ENCODE peak calls at places on chromosome 1, in six cellular contexts. One of them, this sample, is unnamed.

GRCh38 chr1:247857069-247857985 is at the start of gene TRIM58:
- DNase-seq in AG08395: no peak
- DNase-seq in NCI-H1436: no peak
- DNase-seq in NCI-H446: no peak
- DNase-seq in choroid plexus epithelial cell: no peak
- DNase-seq in A172: no peak
- DNase-seq in this sample: no peak

GRCh38 chr1:150405660-150406059 is 41.7 kb downstream of the RPRD2 start:
- DNase-seq in A172: no peak
- DNase-seq in AG08395: no peak
- DNase-seq in NCI-H446: no peak
- DNase-seq in NCI-H1436: no peak
- DNase-seq in choroid plexus epithelial cell: no peak
- DNase-seq in this sample: no peak

GRCh38 chr1:97500696-97501297 is 420.0 kb downstream of the DPYD start:
- DNase-seq in AG08395: no peak
- DNase-seq in choroid plexus epithelial cell: no peak
- DNase-seq in NCI-H446: no peak
- DNase-seq in A172: no peak
- DNase-seq in NCI-H1436: no peak
- DNase-seq in this sample: no peak

GRCh38 chr1:11520531-11521233 is 41.7 kb downstream of the DISP3 start:
- DNase-seq in A172: no peak
- DNase-seq in AG08395: no peak
- DNase-seq in NCI-H1436: no peak
- DNase-seq in NCI-H446: no peak
- DNase-seq in choroid plexus epithelial cell: no peak
- DNase-seq in this sample: no peak

GRCh38 chr1:12158362-12159092 is 8.3 kb upstream of the TNFRSF1B start:
- DNase-seq in NCI-H1436: no peak
- DNase-seq in AG08395: no peak
- DNase-seq in NCI-H446: no peak
- DNase-seq in A172: no peak
- DNase-seq in choroid plexus epithelial cell: no peak
- DNase-seq in this sample: no peak

GRCh38 chr1:1782399-1783221 is 4.3 kb upstream of the NADK start:
- DNase-seq in NCI-H1436: no peak
- DNase-seq in choroid plexus epithelial cell: peak
- DNase-seq in NCI-H446: no peak
- DNase-seq in A172: peak
- DNase-seq in AG08395: peak
- DNase-seq in this sample: peak

GRCh38 chr1:31401241-31401640 is 11.8 kb upstream of the SERINC2 start:
- DNase-seq in NCI-H1436: no peak
- DNase-seq in AG08395: no peak
- DNase-seq in A172: no peak
- DNase-seq in NCI-H446: no peak
- DNase-seq in choroid plexus epithelial cell: peak
- DNase-seq in this sample: no peak

GRCh38 chr1:1873186-1873585 is 17.7 kb downstream of the GNB1 start:
- DNase-seq in A172: no peak
- DNase-seq in NCI-H1436: no peak
- DNase-seq in NCI-H446: peak
- DNase-seq in AG08395: no peak
- DNase-seq in choroid plexus epithelial cell: no peak
- DNase-seq in this sample: no peak

GRCh38 chr1:153648000-153648643 is 10.4 kb upstream of the SNAPIN start:
- DNase-seq in NCI-H446: no peak
- DNase-seq in choroid plexus epithelial cell: no peak
- DNase-seq in A172: no peak
- DNase-seq in AG08395: no peak
- DNase-seq in NCI-H1436: no peak
- DNase-seq in this sample: no peak

This sample was measured in amniotic epithelial cell.